ENCODE peak calls at places on chromosomes 4 and X, in seven cellular contexts. K, A, E, B, I, H and L are unnamed samples.

GRCh38 chrX:9644335-9644734 is 121.3 kb downstream of the GPR143 start:
- DNase-seq in H (no peak), I (no peak), A (no peak), B (no peak), E (no peak), K (no peak), L (no peak)

GRCh38 chr4:74181225-74181624 is 23.3 kb downstream of the MTHFD2L start:
- DNase-seq in K (peak; percentile 49), E (no peak), B (no peak), I (no peak), A (no peak), H (no peak), L (peak; percentile 54)

GRCh38 chr4:5707366-5708133 is 809 bp downstream of the EVC2 start:
- DNase-seq in H (no peak), A (no peak), I (no peak), E (no peak), B (no peak), K (no peak), L (peak; percentile 6)

GRCh38 chrX:72102760-72103159 is 29.0 kb downstream of the RTL5 start:
- DNase-seq in H (no peak), E (no peak), K (no peak), I (no peak), B (no peak), A (no peak), L (no peak)

GRCh38 chr4:13476152-13476551 is 8.0 kb downstream of the RAB28 start:
- DNase-seq in B (no peak), K (no peak), H (no peak), I (no peak), A (no peak), E (no peak), L (no peak)

GRCh38 chr4:24778427-24779225 is 16.7 kb upstream of the SOD3 start:
- DNase-seq in I (no peak), H (no peak), E (no peak), K (peak; percentile 98), A (no peak), B (no peak), L (peak; percentile 53)

GRCh38 chr4:186307916-186308315 is 41.9 kb downstream of the F11 start:
- DNase-seq in K (no peak), E (no peak), I (no peak), H (no peak), B (no peak), A (no peak), L (no peak)

GRCh38 chrX:8341814-8342590 is 122.6 kb upstream of the VCX3B start:
- DNase-seq in H (no peak), B (no peak), I (no peak), A (no peak), K (no peak), E (no peak), L (no peak)

GRCh38 chrX:153928846-153929245 is 2.8 kb upstream of the ARHGAP4 start:
- DNase-seq in I (no peak), A (no peak), K (no peak), H (no peak), E (no peak), B (no peak), L (no peak)

GRCh38 chr4:1137850-1138249 is 24.5 kb upstream of the RNF212 start:
- DNase-seq in A (no peak), H (no peak), B (no peak), E (no peak), I (no peak), K (no peak), L (no peak)

GRCh38 chrX:122943918-122944317 is 240.2 kb upstream of the GRIA3 start:
- DNase-seq in E (no peak), K (no peak), B (no peak), I (no peak), A (no peak), H (no peak), L (peak; percentile 45)

GRCh38 chrX:17078031-17078730 is 131.7 kb downstream of the REPS2 start:
- DNase-seq in A (peak; percentile 32), K (peak; percentile 13), E (no peak), B (no peak), I (no peak), H (no peak), L (no peak)

GRCh38 chrX:71606536-71607216 is 11.6 kb downstream of the CXCR3 start:
- DNase-seq in K (no peak), B (no peak), E (no peak), I (no peak), A (no peak), H (no peak), L (no peak)

GRCh38 chr4:11904991-11905760 is 476.5 kb upstream of the HS3ST1 start:
- DNase-seq in E (no peak), I (no peak), B (no peak), K (no peak), H (no peak), A (no peak), L (no peak)

GRCh38 chr4:94332983-94333590 is 9.5 kb downstream of the HPGDS start:
- DNase-seq in A (peak; percentile 98), H (no peak), K (no peak), B (no peak), E (no peak), I (peak; percentile 31), L (no peak)

GRCh38 chr4:54228064-54228527 is 997 bp upstream of the PDGFRA start:
- DNase-seq in K (peak; percentile 82), H (peak; percentile 93), I (peak; percentile 81), E (peak; percentile 84), B (peak; percentile 12), A (peak; percentile 85), L (peak; percentile 89)

GRCh38 chrX:153626025-153626633 is 20.9 kb upstream of the DUSP9 start:
- DNase-seq in K (no peak), E (no peak), I (no peak), H (no peak), A (no peak), B (no peak), L (no peak)

GRCh38 chrX:38879631-38880220 is 78.5 kb downstream of the MID1IP1 start:
- DNase-seq in E (no peak), H (no peak), A (no peak), B (no peak), I (no peak), K (no peak), L (no peak)

GRCh38 chrX:13000311-13000811 is 25.5 kb downstream of the TMSB4X start:
- DNase-seq in H (no peak), B (no peak), I (no peak), A (no peak), E (no peak), K (no peak), L (no peak)

GRCh38 chr4:77773101-77773500 is 46.1 kb downstream of the CNOT6L start:
- DNase-seq in H (no peak), E (no peak), A (no peak), B (no peak), I (no peak), K (peak; percentile 87), L (peak; percentile 36)

GRCh38 chr4:77782102-77782835 is 36.9 kb downstream of the CNOT6L start:
- DNase-seq in B (no peak), H (no peak), K (no peak), A (no peak), E (no peak), I (no peak), L (no peak)

GRCh38 chr4:77771566-77771965 is 47.6 kb downstream of the CNOT6L start:
- DNase-seq in K (no peak), I (no peak), E (no peak), A (no peak), H (no peak), B (no peak), L (no peak)

GRCh38 chr4:77776182-77777134 is 42.7 kb downstream of the CNOT6L start:
- DNase-seq in I (no peak), A (no peak), E (no peak), K (peak; percentile 58), H (no peak), B (peak; percentile 7), L (peak; percentile 50)

GRCh38 chr4:77777135-77777777 is 41.9 kb downstream of the CNOT6L start:
- DNase-seq in H (no peak), K (peak; percentile 9), I (no peak), E (no peak), B (no peak), A (no peak), L (peak; percentile 24)
- H3K18ac ChIP-seq in H (no peak overlapping the region), K (peak overlapping the region; percentile 48), I (no peak overlapping the region), E (no peak overlapping the region), B (no peak overlapping the region), A (no peak overlapping the region), L (no peak overlapping the region)

DNA sequence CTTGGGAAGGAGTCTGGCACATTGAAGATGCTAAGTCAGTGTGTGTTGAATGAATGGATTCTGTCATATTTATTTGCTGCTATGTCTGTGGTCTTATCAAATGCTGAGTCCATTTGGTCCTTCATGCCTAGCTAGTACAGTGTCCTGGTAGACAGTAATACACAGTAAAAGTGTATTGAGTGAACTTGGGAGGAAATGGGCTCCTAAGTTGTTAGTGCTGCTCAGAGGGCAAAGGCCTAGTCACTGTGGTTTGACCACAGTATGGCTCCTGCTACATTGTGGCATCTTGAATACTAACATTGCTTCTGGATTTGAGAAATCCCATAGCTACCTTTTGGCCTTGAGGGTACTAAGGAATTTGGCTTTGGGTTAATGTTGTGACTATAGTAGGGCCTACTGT is 33.9 kb downstream of the MTM1 start:
- DNase-seq in I (no peak), K (no peak), B (no peak), A (no peak), E (no peak), H (no peak), L (no peak)
- H4K8ac ChIP-seq in I (no peak overlapping the region), K (no peak overlapping the region), B (no peak overlapping the region), A (no peak overlapping the region), E (no peak overlapping the region), H (no peak overlapping the region), L (no peak overlapping the region)

GRCh38 chr4:17694552-17694951 is 80.1 kb downstream of the MED28 start:
- DNase-seq in B (no peak), H (peak; percentile 7), K (no peak), I (no peak), A (no peak), E (no peak), L (no peak)

GRCh38 chr4:17695341-17695740 is 80.9 kb downstream of the MED28 start:
- DNase-seq in E (no peak), H (peak; percentile 7), B (no peak), K (no peak), A (no peak), I (no peak), L (no peak)

GRCh38 chr4:17701146-17701859 is 80.1 kb downstream of the FAM184B start:
- DNase-seq in A (no peak), H (peak; percentile 14), E (no peak), I (no peak), K (no peak), B (no peak), L (no peak)

GRCh38 chr4:17699380-17699779 is 82.0 kb downstream of the FAM184B start:
- DNase-seq in K (no peak), E (no peak), B (no peak), H (no peak), A (no peak), I (no peak), L (no peak)

DNA sequence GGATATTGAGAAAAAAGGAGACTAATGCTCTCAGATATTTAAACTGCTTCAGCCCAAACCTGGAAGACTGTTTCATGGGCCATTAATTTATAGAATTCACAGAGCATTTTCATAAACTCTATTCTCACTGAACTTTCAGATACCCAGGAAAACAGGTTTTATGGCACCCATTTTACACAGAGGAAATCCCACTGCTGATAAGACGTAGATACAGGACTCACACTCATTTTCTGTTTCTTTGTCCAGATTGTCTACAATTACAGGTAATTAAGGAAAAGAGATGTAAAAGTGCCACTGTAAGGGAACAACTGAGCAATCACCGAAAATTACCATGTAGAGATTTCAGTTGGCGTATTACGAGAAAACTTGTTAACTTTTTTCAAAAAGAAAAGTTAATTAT is 83.3 kb downstream of the FAM184B start:
- DNase-seq in I (no peak), E (no peak), B (no peak), A (no peak), H (no peak), K (no peak), L (no peak)
- H3K18ac ChIP-seq in I (no peak overlapping the region), E (no peak overlapping the region), B (no peak overlapping the region), A (no peak overlapping the region), H (no peak overlapping the region), K (no peak overlapping the region), L (no peak overlapping the region)

GRCh38 chr4:170465434-170465833 is 375.7 kb upstream of the AADAT start:
- DNase-seq in E (peak; percentile 34), K (no peak), I (no peak), H (no peak), B (no peak), A (peak; percentile 82), L (no peak)
- H4K8ac ChIP-seq in E (no peak overlapping the region), K (no peak overlapping the region), I (peak overlapping the region; percentile 65), H (no peak overlapping the region), B (no peak overlapping the region), A (no peak overlapping the region), L (no peak overlapping the region)